ENCODE peak calls at places on chromosome 1, in five cellular contexts. S is GM23338, T is GM12878, V is K562, C is HepG2. X is an unnamed sample.

GRCh38 chr1:3482590-3482899 is 28.1 kb downstream of the ARHGEF16 start:
- DNase-seq in S (peak; percentile 38), T (no peak), V (peak; percentile 66), C (no peak), X (peak; percentile 47)

GRCh38 chr1:225596152-225596551 is 56.8 kb downstream of the ENAH start:
- DNase-seq in C (no peak), S (no peak), V (no peak), T (no peak), X (no peak)

GRCh38 chr1:232856556-232856955 is 51.3 kb downstream of the MAP10 start:
- DNase-seq in T (no peak), C (no peak), V (no peak), S (no peak), X (no peak)

GRCh38 chr1:14222086-14222485 is 376.4 kb upstream of the KAZN start:
- DNase-seq in V (no peak), S (no peak), T (no peak), C (no peak), X (no peak)

GRCh38 chr1:228415221-228415620 is 1.4 kb downstream of the TRIM17 start:
- DNase-seq in V (no peak), S (no peak), T (no peak), C (no peak), X (no peak)

GRCh38 chr1:96722161-96722908 is 751 bp downstream of the PTBP2 start:
- DNase-seq in S (peak; percentile 64), C (peak; percentile 7), T (no peak), V (peak; percentile 78), X (peak; percentile 26)

GRCh38 chr1:160704250-160704649 is 7.4 kb downstream of the CD48 start:
- DNase-seq in V (no peak), S (no peak), C (no peak), T (no peak), X (no peak)

GRCh38 chr1:27122652-27123051 is 32.3 kb downstream of the SLC9A1 start:
- DNase-seq in T (no peak), S (peak; percentile 34), V (peak; percentile 90), C (peak; percentile 86), X (peak; percentile 61)

GRCh38 chr1:6614019-6614952 is 755 bp downstream of the PHF13 start:
- DNase-seq in T (no peak), V (peak; percentile 97), C (no peak), S (peak; percentile 68), X (no peak)

GRCh38 chr1:170309389-170310013 is 163.7 kb downstream of the NTMT2 start:
- DNase-seq in C (no peak), V (no peak), T (no peak), S (no peak), X (no peak)

GRCh38 chr1:9239622-9240401 is 5.2 kb downstream of the H6PD start:
- DNase-seq in C (peak; percentile 83), T (no peak), S (no peak), V (no peak), X (no peak)

GRCh38 chr1:198599749-198600148 is 39.1 kb upstream of the PTPRC start:
- DNase-seq in V (no peak), C (no peak), T (no peak), S (no peak), X (no peak)

GRCh38 chr1:233140519-233140918 is 155.0 kb downstream of the PCNX2 start:
- DNase-seq in S (no peak), V (no peak), T (no peak), C (no peak), X (no peak)

GRCh38 chr1:67831850-67832513 is 1.3 kb downstream of the GNG12 start:
- DNase-seq in C (no peak), S (peak; percentile 47), V (peak; percentile 43), T (no peak), X (peak; percentile 67)

GRCh38 chr1:32786856-32787255 is 30.3 kb downstream of the YARS1 start:
- DNase-seq in C (peak; percentile 16), T (no peak), V (no peak), S (no peak), X (no peak)

GRCh38 chr1:226424228-226425003 is 16.5 kb upstream of the PARP1 start:
- DNase-seq in S (peak; percentile 42), T (no peak), C (no peak), V (peak; percentile 61), X (peak; percentile 49)

GRCh38 chr1:202154766-202155477 is 5.5 kb downstream of the PTPN7 start:
- DNase-seq in V (peak; percentile 73), C (peak; percentile 30), T (no peak), S (peak; percentile 93), X (peak; percentile 80)

GRCh38 chr1:22889213-22889827 is 83.3 kb downstream of the LACTBL1 start:
- DNase-seq in V (peak; percentile 56), C (peak; percentile 34), S (peak; percentile 33), T (no peak), X (peak; percentile 33)

GRCh38 chr1:6384962-6385672 is 8.4 kb downstream of the ACOT7 start:
- DNase-seq in V (no peak), C (no peak), T (no peak), S (no peak), X (no peak)

GRCh38 chr1:16212251-16212961 is at the start of gene ARHGEF19:
- DNase-seq in C (no peak), S (peak; percentile 94), T (no peak), V (no peak), X (no peak)

GRCh38 chr1:246791303-246791918 is 67.2 kb downstream of the SCCPDH start:
- DNase-seq in V (no peak), T (no peak), S (no peak), C (no peak), X (no peak)

GRCh38 chr1:53734650-53735211 is 4.2 kb downstream of the GLIS1 start:
- DNase-seq in S (no peak), C (no peak), V (no peak), T (no peak), X (no peak)

GRCh38 chr1:54798769-54799641 is 2.1 kb downstream of the TTC22 start:
- DNase-seq in T (peak; percentile 41), S (no peak), V (no peak), C (no peak), X (no peak)

GRCh38 chr1:99465176-99465900 is 180.6 kb upstream of the PALMD start:
- DNase-seq in T (no peak), V (no peak), C (no peak), S (no peak), X (no peak)

GRCh38 chr1:219988818-219989217 is 57.5 kb downstream of the EPRS1 start:
- DNase-seq in T (no peak), V (no peak), S (no peak), C (no peak), X (no peak)

GRCh38 chr1:219988387-219988786 is 57.9 kb downstream of the EPRS1 start:
- DNase-seq in V (no peak), S (no peak), T (peak; percentile 32), C (no peak), X (no peak)

GRCh38 chr1:219991511-219991810 is 54.8 kb downstream of the EPRS1 start:
- DNase-seq in T (no peak), S (no peak), C (no peak), V (no peak), X (no peak)

GRCh38 chr1:219993554-219994433 is 52.5 kb downstream of the EPRS1 start:
- DNase-seq in S (no peak), T (no peak), V (no peak), C (peak; percentile 8), X (no peak)

DNA sequence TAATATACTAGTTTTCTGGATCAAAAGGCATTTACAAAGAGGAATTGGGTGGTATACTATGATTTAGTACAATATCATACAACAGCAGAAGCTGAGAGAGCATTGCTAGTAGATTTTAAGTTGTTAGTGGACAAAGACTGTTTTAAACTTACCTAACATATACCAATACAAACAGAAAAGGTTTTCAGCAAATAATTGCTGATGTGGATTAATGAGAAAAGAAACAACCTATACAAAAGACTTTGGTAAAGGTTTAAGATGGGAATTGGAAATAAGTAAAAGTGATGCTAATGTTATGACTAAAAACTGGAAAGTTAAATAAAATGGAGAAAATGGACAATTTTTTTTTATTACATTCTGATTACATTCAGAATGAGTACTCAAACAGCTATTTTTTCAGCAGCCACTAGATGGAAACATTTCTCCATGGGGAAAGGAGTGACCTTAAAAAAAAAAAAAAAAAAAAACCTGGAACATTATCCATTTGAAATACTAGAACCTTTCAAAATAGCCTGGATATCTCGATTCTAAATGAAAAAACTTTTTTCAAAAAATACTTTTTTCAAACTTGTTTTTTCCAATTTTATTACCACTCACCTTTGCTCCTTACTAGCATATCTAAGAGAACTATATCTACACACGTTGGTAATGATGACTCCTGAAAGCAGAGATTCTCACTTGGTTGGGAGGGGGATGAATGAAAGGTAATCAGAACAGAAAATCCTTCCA is 55.4 kb downstream of the EPRS1 start:
- DNase-seq in T (no peak), V (peak; percentile 26), S (peak; percentile 61), C (peak; percentile 45), X (peak; percentile 13)
- TF ChIP-seq JUNB in T (no peak), V (no peak), S (no peak), C (no peak), X (no peak)

GRCh38 chr1:156804572-156805243 is 11.9 kb downstream of the SH2D2A start:
- DNase-seq in V (no peak), S (no peak), C (no peak), T (no peak), X (no peak)
- TF ChIP-seq JUNB in V (no peak), S (no peak), C (no peak), T (no peak), X (no peak)

DNA sequence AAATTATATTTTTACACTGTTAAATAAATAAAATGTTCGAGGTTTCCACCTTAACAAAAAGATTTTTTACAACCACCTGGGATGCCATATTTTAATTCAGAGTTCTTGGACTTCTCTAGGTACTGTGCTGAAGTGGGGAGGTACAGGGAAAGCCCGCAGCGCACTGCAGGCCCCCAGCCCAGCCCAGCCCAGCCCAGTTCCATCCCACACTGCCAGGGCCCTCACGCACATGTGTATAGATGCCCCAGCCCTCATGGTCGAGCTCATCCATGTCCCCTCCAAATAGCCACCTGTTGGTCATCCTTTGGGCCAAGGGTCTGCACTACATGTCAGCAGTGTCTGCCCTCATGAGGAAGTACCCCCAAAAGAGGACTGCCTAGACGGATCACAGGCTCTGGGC is 11.7 kb upstream of the MYOM3 start:
- DNase-seq in T (no peak), S (no peak), C (no peak), V (no peak), X (no peak)
- TF ChIP-seq JUNB in T (no peak), S (no peak), C (no peak), V (no peak), X (no peak)

DNA sequence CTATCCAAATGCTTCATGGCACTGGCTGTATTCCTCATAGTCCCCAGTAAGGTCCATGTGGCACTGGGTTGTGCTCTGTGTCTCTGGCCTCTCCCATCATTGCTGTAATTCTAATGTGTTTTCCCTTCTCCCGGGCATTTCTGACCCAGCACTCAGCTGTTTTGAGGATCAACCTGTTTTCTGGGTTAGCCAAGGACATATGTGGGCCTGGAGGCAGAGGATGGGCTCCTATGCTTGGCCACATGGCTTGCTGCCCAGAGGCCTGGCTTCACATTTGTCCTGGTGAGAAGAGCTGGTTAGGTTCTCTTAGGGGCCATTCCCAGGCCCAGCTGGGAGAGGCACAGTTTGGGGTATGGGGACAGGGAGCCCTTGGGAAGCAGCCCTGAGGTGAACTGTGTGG is 103.1 kb downstream of the FAM78B start:
- DNase-seq in T (no peak), C (no peak), V (no peak), S (no peak), X (no peak)
- TF ChIP-seq JUNB in T (no peak), C (no peak), V (no peak), S (no peak), X (no peak)

GRCh38 chr1:51969038-51969705 is 21.3 kb downstream of the RAB3B start:
- DNase-seq in V (no peak), C (peak; percentile 92), T (no peak), S (no peak), X (peak; percentile 66)
- TF ChIP-seq JUNB in V (no peak), C (no peak), T (no peak), S (no peak), X (peak; percentile 49)

X was measured in A549.